ENCODE peak calls at places on chromosome 9, in five cellular contexts. One of them, this sample, is unnamed.

GRCh38 chr9:115849679-115850412 is 303.7 kb upstream of the PAPPA start:
- DNase-seq in iris pigment epithelial cell: peak
- DNase-seq in RWPE1: no peak
- DNase-seq in BJ: peak
- DNase-seq in endothelial cell: no peak
- DNase-seq in this sample: no peak

GRCh38 chr9:114382951-114383865 is 4.6 kb downstream of the AKNA start:
- DNase-seq in endothelial cell: no peak
- DNase-seq in BJ: no peak
- DNase-seq in RWPE1: no peak
- DNase-seq in iris pigment epithelial cell: no peak
- DNase-seq in this sample: no peak

GRCh38 chr9:118871531-118871930 is 497.7 kb downstream of the BRINP1 start:
- DNase-seq in endothelial cell: no peak
- DNase-seq in RWPE1: no peak
- DNase-seq in BJ: no peak
- DNase-seq in iris pigment epithelial cell: no peak
- DNase-seq in this sample: no peak

GRCh38 chr9:135980926-135981630 is 19.9 kb upstream of the UBAC1 start:
- DNase-seq in endothelial cell: no peak
- DNase-seq in RWPE1: no peak
- DNase-seq in iris pigment epithelial cell: no peak
- DNase-seq in BJ: no peak
- DNase-seq in this sample: no peak

GRCh38 chr9:104802110-104802509 is 38.2 kb downstream of the NIPSNAP3B start:
- DNase-seq in RWPE1: no peak
- DNase-seq in endothelial cell: no peak
- DNase-seq in BJ: no peak
- DNase-seq in iris pigment epithelial cell: peak
- DNase-seq in this sample: no peak

GRCh38 chr9:134928796-134929559 is 11.3 kb upstream of the FCN1 start:
- DNase-seq in BJ: no peak
- DNase-seq in RWPE1: no peak
- DNase-seq in iris pigment epithelial cell: no peak
- DNase-seq in endothelial cell: no peak
- DNase-seq in this sample: no peak

GRCh38 chr9:91677822-91678221 is 254.2 kb upstream of the NFIL3 start:
- DNase-seq in endothelial cell: no peak
- DNase-seq in BJ: no peak
- DNase-seq in RWPE1: no peak
- DNase-seq in iris pigment epithelial cell: no peak
- DNase-seq in this sample: no peak

GRCh38 chr9:118444403-118444802 is 740.2 kb downstream of the TLR4 start:
- DNase-seq in iris pigment epithelial cell: no peak
- DNase-seq in endothelial cell: no peak
- DNase-seq in BJ: no peak
- DNase-seq in RWPE1: no peak
- DNase-seq in this sample: no peak

GRCh38 chr9:108889649-108890067 is 27.6 kb downstream of the ACTL7A start:
- DNase-seq in RWPE1: peak
- DNase-seq in BJ: no peak
- DNase-seq in iris pigment epithelial cell: peak
- DNase-seq in endothelial cell: no peak
- DNase-seq in this sample: peak

GRCh38 chr9:4324513-4324912 is 24.6 kb upstream of the GLIS3 start:
- DNase-seq in iris pigment epithelial cell: peak
- DNase-seq in BJ: no peak
- DNase-seq in endothelial cell: no peak
- DNase-seq in RWPE1: no peak
- DNase-seq in this sample: no peak

GRCh38 chr9:107239474-107239873 is 43.6 kb upstream of the RAD23B start:
- DNase-seq in endothelial cell: no peak
- DNase-seq in BJ: no peak
- DNase-seq in iris pigment epithelial cell: peak
- DNase-seq in RWPE1: peak
- DNase-seq in this sample: no peak

This sample was measured in T47D.